ENCODE peak calls at places on chromosome 13, in four cellular contexts. One of them, this sample, is unnamed.

GRCh38 chr13:30466358-30466714 is 600 bp upstream of the HMGB1 start:
- DNase-seq in H1: no peak
- DNase-seq in K562: no peak
- DNase-seq in HepG2: no peak
- DNase-seq in this sample: no peak

GRCh38 chr13:51230473-51231105 is 8.4 kb downstream of the FAM124A start:
- DNase-seq in H1: no peak
- DNase-seq in K562: no peak
- DNase-seq in HepG2: no peak
- DNase-seq in this sample: no peak

GRCh38 chr13:29569253-29570057 is 26.0 kb downstream of the SLC7A1 start:
- DNase-seq in HepG2: peak; percentile 44
- DNase-seq in H1: no peak
- DNase-seq in K562: no peak
- DNase-seq in this sample: no peak

GRCh38 chr13:20942938-20943518 is 40.5 kb upstream of the XPO4 start:
- DNase-seq in HepG2: no peak
- DNase-seq in K562: no peak
- DNase-seq in H1: no peak
- DNase-seq in this sample: no peak

GRCh38 chr13:23510979-23511735 is 59.1 kb upstream of the TNFRSF19 start:
- DNase-seq in HepG2: peak; percentile 62
- DNase-seq in H1: no peak
- DNase-seq in K562: no peak
- DNase-seq in this sample: peak; percentile 6

GRCh38 chr13:48123827-48124226 is 28.9 kb upstream of the MED4 start:
- DNase-seq in K562: no peak
- DNase-seq in HepG2: no peak
- DNase-seq in H1: no peak
- DNase-seq in this sample: no peak

GRCh38 chr13:109088101-109088500 is 458.7 kb downstream of the MYO16 start:
- DNase-seq in K562: no peak
- DNase-seq in H1: no peak
- DNase-seq in HepG2: no peak
- DNase-seq in this sample: no peak

GRCh38 chr13:30679483-30680330 is 55.6 kb upstream of the ALOX5AP start:
- DNase-seq in HepG2: peak; percentile 20
- DNase-seq in K562: no peak
- DNase-seq in H1: no peak
- DNase-seq in this sample: no peak

GRCh38 chr13:67224148-67224846 is 5.8 kb downstream of the PCDH9 start:
- DNase-seq in HepG2: peak; percentile 56
- DNase-seq in K562: peak; percentile 65
- DNase-seq in H1: no peak
- DNase-seq in this sample: peak; percentile 59
- TF ChIP-seq FOSL1 in HepG2: no peak
- TF ChIP-seq FOSL1 in K562: no peak
- TF ChIP-seq FOSL1 in H1: no peak
- TF ChIP-seq FOSL1 in this sample: no peak

DNA sequence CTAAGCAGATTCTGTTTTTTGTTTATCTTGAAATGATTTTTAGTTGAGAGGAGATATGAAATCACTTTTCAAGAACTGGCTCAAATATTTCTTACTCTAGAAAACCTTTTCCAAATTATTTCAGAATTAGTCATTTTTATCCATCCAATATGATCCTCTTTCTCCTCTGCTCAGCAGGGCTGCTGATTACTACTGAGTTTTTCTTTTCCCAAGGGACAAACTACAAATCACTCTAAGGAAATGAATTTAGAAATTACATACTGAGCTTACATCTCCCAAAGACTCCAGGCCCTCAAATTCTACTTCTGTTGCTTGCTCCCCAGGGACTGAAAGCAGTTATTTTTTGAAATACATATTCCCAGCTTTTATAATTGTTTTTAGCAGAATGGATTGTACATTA is 87.4 kb upstream of the UFM1 start:
- DNase-seq in H1: no peak
- DNase-seq in HepG2: no peak
- DNase-seq in K562: no peak
- DNase-seq in this sample: no peak
- TF ChIP-seq SIN3A in H1: no peak
- TF ChIP-seq SIN3A in HepG2: no peak
- TF ChIP-seq SIN3A in K562: no peak
- TF ChIP-seq SIN3A in this sample: no peak

GRCh38 chr13:97145057-97145456 is 77.1 kb upstream of the MBNL2 start:
- DNase-seq in H1: no peak
- DNase-seq in HepG2: no peak
- DNase-seq in K562: no peak
- DNase-seq in this sample: no peak

GRCh38 chr13:97140611-97141010 is 81.5 kb upstream of the MBNL2 start:
- DNase-seq in HepG2: no peak
- DNase-seq in H1: no peak
- DNase-seq in K562: no peak
- DNase-seq in this sample: no peak

GRCh38 chr13:97139704-97140103 is 82.4 kb upstream of the MBNL2 start:
- DNase-seq in HepG2: no peak
- DNase-seq in K562: no peak
- DNase-seq in H1: no peak
- DNase-seq in this sample: no peak

GRCh38 chr13:97142452-97142851 is 79.7 kb upstream of the MBNL2 start:
- DNase-seq in HepG2: peak; percentile 30
- DNase-seq in H1: no peak
- DNase-seq in K562: peak; percentile 34
- DNase-seq in this sample: peak; percentile 78

GRCh38 chr13:97141564-97142005 is 80.5 kb upstream of the MBNL2 start:
- DNase-seq in HepG2: peak; percentile 96
- DNase-seq in K562: peak; percentile 71
- DNase-seq in H1: no peak
- DNase-seq in this sample: peak; percentile 90
- TF ChIP-seq FOSL1 in HepG2: peak; percentile 95
- TF ChIP-seq FOSL1 in K562: peak; percentile 98
- TF ChIP-seq FOSL1 in H1: no peak
- TF ChIP-seq FOSL1 in this sample: peak; percentile 99

GRCh38 chr13:113645329-113645728 is 12.7 kb downstream of the ATP4B start:
- DNase-seq in H1: no peak
- DNase-seq in K562: no peak
- DNase-seq in HepG2: no peak
- DNase-seq in this sample: no peak

GRCh38 chr13:113646921-113647340 is 11.1 kb downstream of the ATP4B start:
- DNase-seq in K562: no peak
- DNase-seq in HepG2: no peak
- DNase-seq in H1: no peak
- DNase-seq in this sample: no peak

GRCh38 chr13:113644800-113645199 is 13.2 kb downstream of the ATP4B start:
- DNase-seq in H1: no peak
- DNase-seq in K562: no peak
- DNase-seq in HepG2: no peak
- DNase-seq in this sample: no peak

GRCh38 chr13:113647351-113648217 is 10.4 kb downstream of the ATP4B start:
- DNase-seq in HepG2: no peak
- DNase-seq in K562: no peak
- DNase-seq in H1: no peak
- DNase-seq in this sample: peak; percentile 19

DNA sequence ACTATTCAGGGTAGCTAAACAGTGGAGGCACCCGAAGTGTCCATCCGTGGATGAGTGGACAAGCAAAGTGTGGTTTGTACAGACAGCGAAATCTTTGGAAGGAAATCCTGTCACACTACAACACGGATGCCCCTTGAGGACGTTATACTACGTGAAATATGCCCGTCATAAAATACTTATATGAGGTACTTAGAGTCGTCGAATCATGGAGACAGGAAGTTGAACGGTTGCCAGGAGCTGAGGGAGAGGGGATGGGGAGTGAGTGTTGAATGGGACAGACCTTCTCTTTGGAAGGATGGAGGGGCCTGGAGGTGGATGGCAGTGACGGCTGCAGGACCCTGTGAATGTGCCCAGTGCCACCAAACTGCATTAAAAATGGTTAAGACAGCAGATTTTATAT is 11.6 kb downstream of the ATP4B start:
- DNase-seq in HepG2: no peak
- DNase-seq in H1: no peak
- DNase-seq in K562: no peak
- DNase-seq in this sample: no peak
- TF ChIP-seq SIN3A in HepG2: no peak
- TF ChIP-seq SIN3A in H1: no peak
- TF ChIP-seq SIN3A in K562: no peak
- TF ChIP-seq SIN3A in this sample: no peak

GRCh38 chr13:28250542-28250941 is 112.2 kb downstream of the PAN3 start:
- DNase-seq in HepG2: no peak
- DNase-seq in K562: no peak
- DNase-seq in H1: no peak
- DNase-seq in this sample: no peak
- TF ChIP-seq FOSL1 in HepG2: no peak
- TF ChIP-seq FOSL1 in K562: no peak
- TF ChIP-seq FOSL1 in H1: no peak
- TF ChIP-seq FOSL1 in this sample: no peak

DNA sequence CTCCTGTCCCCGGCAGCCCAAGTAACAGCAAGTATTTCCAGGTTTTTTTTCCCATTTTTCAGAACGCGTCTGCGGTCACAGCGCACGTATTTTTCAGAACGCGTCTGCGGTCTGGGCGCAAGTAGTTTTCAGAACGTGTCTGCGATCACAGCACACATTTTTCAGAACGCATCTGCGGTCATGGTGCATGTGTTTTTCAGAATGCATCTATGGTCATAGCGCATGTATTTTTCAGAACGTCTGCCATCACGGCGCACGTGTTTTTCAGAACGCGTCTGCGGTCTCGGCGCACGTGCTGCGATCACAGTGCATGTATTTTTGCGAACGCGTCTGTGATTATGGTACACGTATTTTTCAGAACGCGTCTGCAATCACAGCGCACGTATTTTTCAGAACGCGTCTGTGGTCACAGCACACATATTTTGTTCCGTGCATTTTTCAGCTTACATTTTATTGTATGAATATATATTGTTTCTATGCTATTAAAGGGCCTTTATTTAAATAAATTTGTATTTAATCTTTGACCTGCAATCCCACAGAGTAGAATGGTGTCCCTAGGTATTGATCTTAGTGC is 19.7 kb downstream of the ATP4B start:
- DNase-seq in H1: no peak
- DNase-seq in K562: no peak
- DNase-seq in HepG2: no peak
- DNase-seq in this sample: no peak
- TF ChIP-seq SIN3A in H1: no peak
- TF ChIP-seq SIN3A in K562: no peak
- TF ChIP-seq SIN3A in HepG2: no peak
- TF ChIP-seq SIN3A in this sample: no peak

DNA sequence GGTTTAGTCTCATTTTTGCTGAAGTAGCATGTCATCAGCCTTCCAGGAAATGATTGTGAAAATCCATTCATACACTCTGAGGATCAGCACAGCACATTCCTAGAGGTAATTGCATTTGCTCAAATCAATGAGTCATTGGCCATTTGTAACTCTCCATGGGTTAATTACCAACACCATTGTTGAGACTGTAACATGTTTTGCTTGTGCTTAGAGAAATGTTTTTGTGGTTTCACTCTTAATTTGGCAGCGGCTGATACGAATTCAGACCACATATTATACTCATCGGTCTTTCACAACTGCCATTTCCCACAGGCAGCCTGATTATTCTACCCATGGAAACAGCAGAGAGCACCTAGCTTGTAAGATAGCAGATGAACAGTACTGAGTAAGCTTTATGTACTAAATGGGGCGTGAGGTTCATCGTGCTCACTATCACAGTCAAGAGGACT is 110.3 kb downstream of the NHLRC3 start:
- DNase-seq in H1: no peak
- DNase-seq in HepG2: no peak
- DNase-seq in K562: no peak
- DNase-seq in this sample: no peak
- TF ChIP-seq FOSL1 in H1: no peak
- TF ChIP-seq FOSL1 in HepG2: no peak
- TF ChIP-seq FOSL1 in K562: peak; percentile 22
- TF ChIP-seq FOSL1 in this sample: no peak

DNA sequence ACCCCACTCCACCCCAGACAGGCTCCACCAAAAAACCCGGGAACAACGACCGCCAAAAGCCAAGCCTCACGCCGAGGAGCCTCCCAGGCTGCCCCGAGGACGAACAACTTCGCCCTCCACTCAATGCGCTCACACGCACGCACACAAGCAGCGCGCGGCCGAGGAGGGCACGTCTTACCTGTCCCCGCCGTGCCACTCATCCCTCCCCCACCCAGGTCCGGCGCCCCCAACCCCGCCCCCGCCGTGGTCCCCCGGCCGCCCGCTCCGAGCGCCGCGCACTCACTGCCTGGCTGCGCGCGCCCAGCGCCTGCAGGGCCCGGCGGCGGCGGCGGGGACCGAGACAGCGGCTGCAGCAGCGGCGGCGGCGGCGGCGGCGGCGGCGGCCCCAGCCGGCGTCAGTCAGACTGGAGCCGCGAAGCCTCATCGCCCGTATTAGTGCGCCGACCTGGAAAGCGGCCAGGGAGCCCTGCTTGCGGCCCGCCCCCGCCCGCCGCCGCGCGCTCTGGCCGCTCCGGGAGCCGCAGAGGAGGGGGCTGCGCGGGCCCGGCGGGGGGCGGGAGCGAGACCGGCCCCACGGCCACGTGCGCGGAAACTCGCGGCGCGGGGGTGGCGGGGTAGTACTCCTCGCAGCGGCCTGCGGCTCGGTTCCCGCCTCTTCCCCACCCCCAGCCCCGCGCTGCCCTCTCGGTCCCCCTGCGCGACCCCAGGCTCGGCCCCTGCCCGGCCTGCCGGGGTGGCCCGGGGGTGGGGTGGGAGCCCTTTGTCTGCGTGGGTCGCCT is at the start of gene SMAD9:
- DNase-seq in HepG2: peak; percentile 50
- DNase-seq in K562: peak; percentile 52
- DNase-seq in H1: peak; percentile 68
- DNase-seq in this sample: peak; percentile 1
- TF ChIP-seq SIN3A in HepG2: no peak
- TF ChIP-seq SIN3A in K562: no peak
- TF ChIP-seq SIN3A in H1: no peak
- TF ChIP-seq SIN3A in this sample: no peak